ENCODE peak calls at places on chromosome 14, in nine cellular contexts. U is GM10248, X is BE2C, Z is H9, P is epithelial cell of esophagus, T is uterus, D is lower leg skin, Q is left ventricle myocardium inferior, J is stomach. C is an unnamed sample.

GRCh38 chr14:51666831-51667230 is 15.1 kb downstream of the FRMD6 start:
- DNase-seq in Q (no peak), X (no peak), P (no peak), Z (no peak), T (no peak), D (no peak), J (no peak), U (no peak), C (no peak)

GRCh38 chr14:32444262-32444661 is 115.2 kb downstream of the AKAP6 start:
- DNase-seq in U (no peak), X (no peak), D (no peak), P (no peak), J (no peak), Z (no peak), T (no peak), Q (no peak), C (no peak)

GRCh38 chr14:100684961-100685360 is 41.7 kb upstream of the DLK1 start:
- DNase-seq in D (no peak), Q (no peak), U (no peak), T (no peak), J (no peak), X (no peak), Z (no peak), P (no peak), C (no peak)

GRCh38 chr14:90483551-90483950 is 86.7 kb downstream of the CALM1 start:
- DNase-seq in Q (no peak), T (no peak), J (peak), X (no peak), U (peak), Z (peak), P (peak), D (peak), C (peak)

GRCh38 chr14:92014014-92014413 is 25.8 kb downstream of the TRIP11 start:
- DNase-seq in U (no peak), T (no peak), D (no peak), P (no peak), J (no peak), X (no peak), Z (no peak), Q (no peak), C (no peak)

GRCh38 chr14:35374273-35374681 is 30.3 kb downstream of the NFKBIA start:
- DNase-seq in X (no peak), P (peak), Q (no peak), Z (no peak), U (no peak), D (no peak), T (peak), J (peak), C (peak)

GRCh38 chr14:21098892-21099595 is 589 bp upstream of the ZNF219 start:
- DNase-seq in X (no peak), T (no peak), J (no peak), U (no peak), P (no peak), D (no peak), Q (no peak), Z (no peak), C (no peak)

GRCh38 chr14:71175491-71175890 is 268.2 kb downstream of the PCNX1 start:
- DNase-seq in Q (no peak), J (peak), Z (no peak), X (no peak), U (no peak), T (no peak), D (no peak), P (peak), C (peak)

GRCh38 chr14:87108726-87109125 is 884.3 kb downstream of the GALC start:
- DNase-seq in T (no peak), J (no peak), D (no peak), Q (no peak), Z (no peak), U (no peak), X (no peak), P (peak), C (peak)

GRCh38 chr14:24277606-24278321 is 6.4 kb upstream of the RABGGTA start:
- DNase-seq in Z (no peak), T (no peak), D (peak), J (no peak), U (no peak), Q (peak), P (no peak), X (no peak), C (no peak)

GRCh38 chr14:71438684-71439083 is 493.5 kb upstream of the RGS6 start:
- DNase-seq in T (no peak), Z (no peak), X (no peak), Q (no peak), D (no peak), P (no peak), U (no peak), J (no peak), C (no peak)

GRCh38 chr14:84874436-84874835 is 655.5 kb upstream of the FLRT2 start:
- DNase-seq in J (no peak), Q (no peak), Z (no peak), D (no peak), U (no peak), X (no peak), T (no peak), P (no peak), C (no peak)

DNA sequence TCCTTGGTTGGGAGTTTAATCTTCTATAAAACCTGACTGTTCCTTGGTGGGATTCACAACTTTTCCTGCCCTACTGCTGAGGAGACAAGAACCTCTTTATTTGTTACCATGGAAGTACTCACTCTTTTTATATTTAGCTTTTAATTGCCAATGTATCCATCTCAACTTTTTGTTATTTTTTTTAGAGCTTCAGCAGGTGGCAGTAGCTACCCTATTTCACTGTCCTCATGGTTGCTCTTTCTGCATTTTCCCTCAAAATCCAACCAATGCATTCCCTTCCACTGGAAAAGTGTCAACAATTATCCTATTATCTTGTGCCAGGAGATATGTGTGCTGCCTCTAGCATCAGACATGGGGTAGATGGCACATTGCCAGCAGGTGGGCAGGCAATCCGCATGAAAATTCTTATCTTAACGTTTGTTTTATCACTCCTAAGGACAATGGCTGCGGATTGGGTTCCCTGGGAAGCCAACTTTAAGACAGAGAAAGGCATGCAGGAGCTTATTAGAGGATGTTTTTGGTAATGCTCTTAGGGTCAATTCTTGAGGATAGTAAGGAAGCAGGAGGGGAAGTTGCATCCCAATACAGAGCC is 406.4 kb downstream of the SNAPC1 start:
- DNase-seq in X (no peak), Z (no peak), U (no peak), J (no peak), Q (no peak), P (no peak), T (no peak), D (no peak), C (no peak)
- TF ChIP-seq CTCF in X (no peak), Z (peak), U (no peak), J (no peak), Q (no peak), P (peak), T (no peak), D (no peak), C (peak)

GRCh38 chr14:47044841-47045240 is 393.3 kb upstream of the RPL10L start:
- DNase-seq in U (no peak), J (peak), X (peak), D (no peak), Q (no peak), Z (peak), P (peak), T (no peak), C (no peak)

GRCh38 chr14:47039336-47039735 is 387.8 kb upstream of the RPL10L start:
- DNase-seq in T (no peak), Q (no peak), X (no peak), Z (no peak), D (no peak), J (no peak), P (no peak), U (no peak), C (no peak)

DNA sequence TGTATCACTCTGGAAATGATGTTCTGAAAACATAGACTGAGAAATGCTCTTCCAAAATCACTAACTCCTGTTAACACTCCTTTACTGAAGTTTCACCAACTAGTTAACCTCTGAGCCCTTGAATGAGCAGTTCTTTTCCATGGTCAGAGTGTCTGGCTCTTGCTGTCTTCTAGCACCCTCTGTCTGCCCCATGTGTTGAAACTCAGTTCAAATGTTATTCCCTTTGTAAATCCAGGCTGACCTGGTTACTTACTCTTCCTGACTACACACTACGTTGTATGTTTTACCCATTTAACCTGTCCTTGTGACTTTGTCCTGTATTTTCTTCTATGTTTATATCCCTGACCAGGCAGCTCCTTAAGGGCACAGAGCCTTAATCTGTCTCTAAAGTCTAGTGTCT is 388.9 kb upstream of the RPL10L start:
- DNase-seq in X (peak), Z (peak), Q (no peak), J (no peak), U (no peak), P (peak), D (peak), T (no peak), C (peak)
- TF ChIP-seq CTCF in X (peak), Z (peak), Q (no peak), J (peak), U (no peak), P (peak), D (no peak), T (no peak), C (no peak)

DNA sequence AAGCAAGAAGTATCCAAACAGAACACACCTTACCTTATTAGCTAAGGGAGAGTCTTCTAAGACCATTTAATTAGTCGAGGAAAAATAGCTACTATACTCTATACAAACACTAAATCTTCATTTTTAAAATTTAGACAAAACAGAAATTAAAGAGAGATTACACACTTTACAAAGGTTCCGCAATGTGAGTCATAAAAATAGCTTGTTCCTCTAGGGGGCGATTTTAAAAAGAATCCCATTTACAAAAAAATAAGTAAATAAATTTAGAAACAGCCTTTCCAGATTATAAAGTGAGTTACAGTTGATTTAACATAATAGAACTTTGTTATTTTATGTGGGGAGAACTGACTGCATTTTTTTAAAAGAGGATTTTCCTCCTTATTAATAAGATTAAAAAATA is 201.6 kb downstream of the PAX9 start:
- DNase-seq in Q (no peak), Z (no peak), U (no peak), J (no peak), D (no peak), X (no peak), T (no peak), P (no peak), C (no peak)
- TF ChIP-seq CTCF in Q (no peak), Z (peak), U (no peak), J (no peak), D (no peak), X (no peak), T (no peak), P (no peak), C (no peak)

GRCh38 chr14:105290598-105291356 is 10.0 kb downstream of the BRF1 start:
- DNase-seq in U (no peak), X (peak), Z (no peak), D (no peak), P (no peak), J (no peak), Q (no peak), T (no peak), C (no peak)
- TF ChIP-seq CTCF in U (peak), X (peak), Z (peak), D (no peak), P (no peak), J (no peak), Q (no peak), T (no peak), C (no peak)

DNA sequence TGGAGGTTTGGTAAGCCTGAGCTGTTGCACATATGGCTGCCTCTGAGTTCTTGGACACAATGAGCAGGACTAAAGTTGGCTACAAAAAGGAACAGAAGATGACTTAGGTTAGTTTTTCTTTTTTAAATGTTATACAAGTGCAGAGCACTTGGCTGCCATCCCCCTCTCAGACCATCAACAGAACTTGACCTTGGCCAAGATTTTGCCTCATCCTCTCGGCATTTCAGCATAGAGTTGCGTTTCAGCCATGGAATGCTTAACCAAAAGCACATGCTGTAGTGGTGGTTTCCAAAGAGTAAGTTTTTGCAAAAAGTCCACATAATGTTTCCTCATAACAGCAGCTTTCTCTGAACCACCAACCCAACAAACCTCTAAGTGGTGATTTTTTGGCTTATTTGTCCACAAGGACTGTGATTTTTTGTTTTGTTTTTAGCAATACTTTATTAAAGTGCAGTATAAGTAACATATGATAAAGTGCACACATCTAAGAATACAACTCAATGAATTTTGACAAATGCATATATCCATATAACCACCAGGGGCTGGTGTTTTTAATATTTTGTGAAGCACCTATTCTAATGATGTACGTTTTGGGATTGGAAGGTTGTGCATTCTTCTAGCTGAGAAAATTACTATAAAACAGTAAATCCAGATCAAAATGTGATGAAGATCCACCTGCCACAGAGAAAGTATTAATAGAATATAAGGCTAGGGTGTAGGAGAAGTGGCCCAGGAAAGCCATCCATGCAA is 12.1 kb upstream of the GALNT16 start:
- DNase-seq in Z (no peak), J (no peak), T (peak), Q (no peak), U (no peak), P (no peak), X (no peak), D (no peak), C (no peak)
- TF ChIP-seq CTCF in Z (no peak), J (no peak), T (no peak), Q (peak), U (no peak), P (no peak), X (peak), D (no peak), C (no peak)